ENCODE peak calls at places on chromosomes 4 and X, in four cellular contexts. One of them, this sample, is unnamed.

GRCh38 chr4:48483006-48483776 is at the start of gene SLC10A4:
- DNase-seq in GM12878: no peak
- DNase-seq in HepG2: no peak
- DNase-seq in K562: peak
- DNase-seq in this sample: peak

GRCh38 chrX:7127058-7127457 is 20.5 kb upstream of the STS start:
- DNase-seq in HepG2: no peak
- DNase-seq in GM12878: no peak
- DNase-seq in K562: no peak
- DNase-seq in this sample: no peak

GRCh38 chrX:92232182-92232581 is 453.0 kb downstream of the PCDH11X start:
- DNase-seq in K562: no peak
- DNase-seq in HepG2: peak
- DNase-seq in GM12878: no peak
- DNase-seq in this sample: no peak

GRCh38 chr4:7779194-7779768 is 160.4 kb downstream of the AFAP1 start:
- DNase-seq in HepG2: no peak
- DNase-seq in GM12878: no peak
- DNase-seq in K562: no peak
- DNase-seq in this sample: no peak

GRCh38 chrX:149825424-149825823 is 43.7 kb downstream of the MAGEA9 start:
- DNase-seq in GM12878: no peak
- DNase-seq in K562: no peak
- DNase-seq in HepG2: peak
- DNase-seq in this sample: peak

GRCh38 chr4:81504685-81505598 is 33.2 kb upstream of the RASGEF1B start:
- DNase-seq in HepG2: no peak
- DNase-seq in K562: no peak
- DNase-seq in GM12878: no peak
- DNase-seq in this sample: no peak

GRCh38 chr4:145720656-145721055 is 40.7 kb downstream of the C4orf51 start:
- DNase-seq in K562: no peak
- DNase-seq in HepG2: no peak
- DNase-seq in GM12878: no peak
- DNase-seq in this sample: no peak

GRCh38 chr4:14383652-14384051 is 618.6 kb upstream of the CPEB2 start:
- DNase-seq in HepG2: no peak
- DNase-seq in GM12878: no peak
- DNase-seq in K562: no peak
- DNase-seq in this sample: no peak

GRCh38 chr4:9940041-9940440 is 81.3 kb downstream of the SLC2A9 start:
- DNase-seq in K562: no peak
- DNase-seq in GM12878: no peak
- DNase-seq in HepG2: no peak
- DNase-seq in this sample: no peak

GRCh38 chr4:149531861-149532260 is 283.8 kb downstream of the IQCM start:
- DNase-seq in K562: no peak
- DNase-seq in GM12878: no peak
- DNase-seq in HepG2: no peak
- DNase-seq in this sample: no peak

GRCh38 chr4:72391281-72391680 is 177.7 kb downstream of the ADAMTS3 start:
- DNase-seq in K562: no peak
- DNase-seq in GM12878: no peak
- DNase-seq in HepG2: no peak
- DNase-seq in this sample: no peak

GRCh38 chr4:147596976-147597375 is 20.2 kb upstream of the TMEM184C start:
- DNase-seq in HepG2: no peak
- DNase-seq in K562: no peak
- DNase-seq in GM12878: no peak
- DNase-seq in this sample: no peak

GRCh38 chr4:65046496-65047101 is 623.7 kb downstream of the EPHA5 start:
- DNase-seq in HepG2: no peak
- DNase-seq in K562: no peak
- DNase-seq in GM12878: no peak
- DNase-seq in this sample: no peak

GRCh38 chrX:71166461-71166860 is 21.8 kb downstream of the NLGN3 start:
- DNase-seq in HepG2: no peak
- DNase-seq in GM12878: no peak
- DNase-seq in K562: no peak
- DNase-seq in this sample: no peak

GRCh38 chrX:134374294-134374693 is 85.7 kb upstream of the HPRT1 start:
- DNase-seq in K562: no peak
- DNase-seq in HepG2: no peak
- DNase-seq in GM12878: no peak
- DNase-seq in this sample: no peak

GRCh38 chrX:1870421-1870820 is 255.6 kb downstream of the ASMT start:
- DNase-seq in HepG2: no peak
- DNase-seq in K562: no peak
- DNase-seq in GM12878: no peak
- DNase-seq in this sample: no peak

GRCh38 chr4:184282895-184283654 is 65.4 kb upstream of the ENPP6 start:
- DNase-seq in GM12878: peak
- DNase-seq in K562: no peak
- DNase-seq in HepG2: no peak
- DNase-seq in this sample: no peak

GRCh38 chr4:126071346-126072333 is 756.9 kb downstream of the FAT4 start:
- DNase-seq in GM12878: no peak
- DNase-seq in K562: no peak
- DNase-seq in HepG2: peak
- DNase-seq in this sample: no peak

GRCh38 chr4:113564493-113564892 is 197.0 kb downstream of the CAMK2D start:
- DNase-seq in GM12878: no peak
- DNase-seq in HepG2: no peak
- DNase-seq in K562: no peak
- DNase-seq in this sample: no peak

GRCh38 chr4:158791588-158791987 is 22.8 kb downstream of the FNIP2 start:
- DNase-seq in GM12878: no peak
- DNase-seq in K562: no peak
- DNase-seq in HepG2: no peak
- DNase-seq in this sample: no peak

GRCh38 chrX:38278682-38279081 is 48.6 kb downstream of the RPGR start:
- DNase-seq in GM12878: no peak
- DNase-seq in HepG2: no peak
- DNase-seq in K562: no peak
- DNase-seq in this sample: no peak

GRCh38 chr4:174631901-174632758 is 109.8 kb upstream of the HPGD start:
- DNase-seq in HepG2: peak
- DNase-seq in K562: peak
- DNase-seq in GM12878: no peak
- DNase-seq in this sample: no peak

GRCh38 chr4:141375855-141376254 is 155.2 kb downstream of the ZNF330 start:
- DNase-seq in K562: no peak
- DNase-seq in GM12878: no peak
- DNase-seq in HepG2: peak
- DNase-seq in this sample: no peak

GRCh38 chr4:88841635-88842034 is 144.0 kb upstream of the NAP1L5 start:
- DNase-seq in GM12878: no peak
- DNase-seq in HepG2: no peak
- DNase-seq in K562: no peak
- DNase-seq in this sample: no peak

GRCh38 chr4:26856906-26857277 is 3.7 kb upstream of the STIM2 start:
- DNase-seq in GM12878: no peak
- DNase-seq in K562: no peak
- DNase-seq in HepG2: no peak
- DNase-seq in this sample: no peak

GRCh38 chr4:59647011-59647410 is 1553.1 kb upstream of the ADGRL3 start:
- DNase-seq in HepG2: no peak
- DNase-seq in K562: no peak
- DNase-seq in GM12878: no peak
- DNase-seq in this sample: no peak

GRCh38 chrX:77742788-77743476 is 43.1 kb downstream of the ATRX start:
- DNase-seq in K562: no peak
- DNase-seq in HepG2: no peak
- DNase-seq in GM12878: no peak
- DNase-seq in this sample: no peak

GRCh38 chrX:19563746-19564145 is 48.4 kb upstream of the MAP3K15 start:
- DNase-seq in K562: no peak
- DNase-seq in HepG2: no peak
- DNase-seq in GM12878: no peak
- DNase-seq in this sample: no peak

GRCh38 chr4:109462802-109463201 is 29.2 kb downstream of the SEC24B start:
- DNase-seq in K562: no peak
- DNase-seq in GM12878: no peak
- DNase-seq in HepG2: no peak
- DNase-seq in this sample: no peak

GRCh38 chrX:110420771-110421498 is 62.3 kb downstream of the RTL9 start:
- DNase-seq in HepG2: no peak
- DNase-seq in GM12878: no peak
- DNase-seq in K562: no peak
- DNase-seq in this sample: no peak

GRCh38 chr4:127622923-127623754 is 9.6 kb upstream of the INTU start:
- DNase-seq in HepG2: peak
- DNase-seq in GM12878: no peak
- DNase-seq in K562: no peak
- DNase-seq in this sample: peak

GRCh38 chrX:126552313-126553022 is at the start of gene DCAF12L1:
- DNase-seq in K562: no peak
- DNase-seq in HepG2: no peak
- DNase-seq in GM12878: no peak
- DNase-seq in this sample: peak

GRCh38 chrX:153934473-153935325 is at the start of gene NAA10:
- DNase-seq in GM12878: no peak
- DNase-seq in K562: peak
- DNase-seq in HepG2: peak
- DNase-seq in this sample: peak

GRCh38 chr4:156695163-156695562 is 276.4 kb downstream of the PDGFC start:
- DNase-seq in GM12878: no peak
- DNase-seq in K562: no peak
- DNase-seq in HepG2: no peak
- DNase-seq in this sample: no peak

GRCh38 chr4:41258783-41259182 is 2.1 kb downstream of the UCHL1 start:
- DNase-seq in HepG2: peak
- DNase-seq in K562: no peak
- DNase-seq in GM12878: no peak
- DNase-seq in this sample: peak

DNA sequence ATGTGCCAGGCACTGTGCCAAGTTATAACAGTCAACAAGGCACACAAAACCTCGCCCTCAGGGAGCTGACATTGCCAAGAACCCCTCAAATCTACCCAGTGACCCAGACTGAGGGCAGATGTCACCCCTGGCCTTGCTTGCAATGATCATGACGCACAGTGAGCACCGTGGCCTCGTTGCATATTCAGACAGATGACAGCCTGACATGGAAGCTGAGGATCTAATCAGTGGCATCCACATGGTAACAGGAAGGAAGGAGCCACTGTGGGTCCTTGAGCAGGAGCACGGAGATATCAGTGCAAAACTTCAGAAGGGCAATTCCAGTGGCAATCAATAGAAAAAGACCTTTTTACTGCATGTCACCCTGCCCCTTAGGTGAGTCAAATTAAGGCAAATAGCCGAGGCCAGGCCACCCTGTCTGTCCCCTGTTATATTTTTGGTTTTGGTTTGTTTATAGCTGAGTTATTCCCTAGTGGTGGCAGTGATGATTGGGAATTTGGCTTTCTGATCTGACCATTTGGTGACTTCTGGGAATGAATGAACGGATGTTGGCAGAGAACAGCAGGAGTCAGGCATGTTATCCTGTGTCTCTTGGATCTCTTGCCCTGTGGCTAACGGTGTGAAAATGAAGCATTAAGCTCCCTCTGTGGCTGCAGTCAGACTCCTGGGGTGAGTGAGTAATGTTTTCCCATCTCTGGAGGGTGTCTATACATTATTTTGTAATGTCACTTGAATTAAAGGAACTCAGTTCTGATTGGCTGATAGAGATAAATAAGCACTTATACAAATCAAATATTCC is 20.4 kb downstream of the WDR13 start:
- DNase-seq in HepG2: no peak
- DNase-seq in K562: peak
- DNase-seq in GM12878: no peak
- DNase-seq in this sample: no peak
- TF ChIP-seq ETV6 in HepG2: no peak
- TF ChIP-seq ETV6 in K562: no peak
- TF ChIP-seq ETV6 in GM12878: no peak
- TF ChIP-seq ETV6 in this sample: no peak

GRCh38 chr4:122901621-122902020 is 20.8 kb downstream of the NUDT6 start:
- DNase-seq in K562: no peak
- DNase-seq in GM12878: no peak
- DNase-seq in HepG2: no peak
- DNase-seq in this sample: no peak
- TF ChIP-seq ETV6 in K562: no peak
- TF ChIP-seq ETV6 in GM12878: no peak
- TF ChIP-seq ETV6 in HepG2: no peak
- TF ChIP-seq ETV6 in this sample: no peak

GRCh38 chr4:152259866-152260265 is 276.0 kb downstream of the FBXW7 start:
- DNase-seq in K562: no peak
- DNase-seq in GM12878: no peak
- DNase-seq in HepG2: no peak
- DNase-seq in this sample: no peak
- TF ChIP-seq ETV6 in K562: no peak
- TF ChIP-seq ETV6 in GM12878: no peak
- TF ChIP-seq ETV6 in HepG2: no peak
- TF ChIP-seq ETV6 in this sample: no peak

DNA sequence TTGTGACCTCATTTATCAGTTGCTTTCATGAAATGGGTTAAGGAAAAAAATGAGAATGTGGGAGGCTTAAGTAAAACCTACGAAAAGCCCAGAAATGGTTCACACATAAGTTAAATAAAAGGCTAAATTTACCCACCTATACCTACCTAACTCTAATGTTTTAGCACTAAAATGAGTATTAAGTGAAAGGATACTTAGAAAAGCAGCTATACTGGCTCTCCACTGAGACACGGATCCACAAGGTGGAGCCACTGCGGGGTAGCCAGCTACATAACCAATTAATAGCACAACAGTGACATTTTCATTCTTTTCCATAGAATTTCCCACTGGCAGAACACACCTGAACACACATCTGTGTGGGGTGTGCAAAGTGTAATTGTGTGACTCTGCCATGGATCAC is 101.9 kb downstream of the MAML3 start:
- DNase-seq in GM12878: no peak
- DNase-seq in K562: no peak
- DNase-seq in HepG2: peak
- DNase-seq in this sample: peak
- TF ChIP-seq ETV6 in GM12878: no peak
- TF ChIP-seq ETV6 in K562: no peak
- TF ChIP-seq ETV6 in HepG2: no peak
- TF ChIP-seq ETV6 in this sample: no peak

GRCh38 chr4:138310991-138311390 is 68.8 kb upstream of the SLC7A11 start:
- DNase-seq in HepG2: no peak
- DNase-seq in K562: no peak
- DNase-seq in GM12878: no peak
- DNase-seq in this sample: no peak

GRCh38 chr4:138308421-138308820 is 66.3 kb upstream of the SLC7A11 start:
- DNase-seq in K562: no peak
- DNase-seq in HepG2: no peak
- DNase-seq in GM12878: no peak
- DNase-seq in this sample: no peak

GRCh38 chr4:138310498-138310897 is 68.3 kb upstream of the SLC7A11 start:
- DNase-seq in HepG2: no peak
- DNase-seq in K562: no peak
- DNase-seq in GM12878: no peak
- DNase-seq in this sample: no peak

GRCh38 chr4:138312536-138312911 is 70.4 kb upstream of the SLC7A11 start:
- DNase-seq in GM12878: no peak
- DNase-seq in K562: no peak
- DNase-seq in HepG2: no peak
- DNase-seq in this sample: no peak

GRCh38 chr4:138311771-138312535 is 69.8 kb upstream of the SLC7A11 start:
- DNase-seq in K562: no peak
- DNase-seq in HepG2: no peak
- DNase-seq in GM12878: no peak
- DNase-seq in this sample: no peak
- TF ChIP-seq ETV6 in K562: no peak
- TF ChIP-seq ETV6 in HepG2: no peak
- TF ChIP-seq ETV6 in GM12878: no peak
- TF ChIP-seq ETV6 in this sample: no peak

This sample was measured in WTC11.